ENCODE peak calls at places on chromosome 9, in four cellular contexts. V is left cardiac atrium, D is heart right ventricle, K is mucosa of descending colon. N is an unnamed sample.

GRCh38 chr9:126440938-126441337 is 114.3 kb downstream of the MVB12B start:
- DNase-seq in K (no peak), D (no peak), V (no peak), N (no peak)

GRCh38 chr9:90684776-90685175 is 42.2 kb upstream of the DIRAS2 start:
- DNase-seq in K (no peak), D (no peak), V (no peak), N (no peak)

GRCh38 chr9:131757549-131757948 is 17.7 kb upstream of the RAPGEF1 start:
- DNase-seq in K (no peak), D (no peak), V (no peak), N (no peak)

GRCh38 chr9:36328798-36329411 is 70.7 kb upstream of the GNE start:
- DNase-seq in V (no peak), D (peak; percentile 65), K (no peak), N (peak; percentile 86)

GRCh38 chr9:13295556-13295955 is 16.1 kb upstream of the MPDZ start:
- DNase-seq in K (no peak), D (no peak), V (no peak), N (no peak)

GRCh38 chr9:85536076-85536475 is 205.7 kb downstream of the AGTPBP1 start:
- DNase-seq in K (no peak), V (peak; percentile 42), D (peak; percentile 47), N (peak; percentile 69)

GRCh38 chr9:77735515-77735914 is 87.4 kb upstream of the GNA14 start:
- DNase-seq in V (peak; percentile 28), K (no peak), D (peak; percentile 53), N (peak; percentile 87)

GRCh38 chr9:132409828-132410528 is at the start of gene CFAP77:
- DNase-seq in K (peak; percentile 60), V (peak; percentile 60), D (peak; percentile 25), N (peak; percentile 65)

GRCh38 chr9:32524558-32525461 is 1.2 kb downstream of the RIGI start:
- DNase-seq in D (no peak), V (no peak), K (no peak), N (peak; percentile 41)

GRCh38 chr9:125475385-125475784 is 213.8 kb downstream of the GAPVD1 start:
- DNase-seq in D (peak; percentile 9), K (no peak), V (no peak), N (no peak)

GRCh38 chr9:113523421-113524141 is 60.1 kb downstream of the RGS3 start:
- DNase-seq in K (peak; percentile 75), D (peak; percentile 75), V (peak; percentile 79), N (peak; percentile 78)

GRCh38 chr9:15572200-15572599 is 19.4 kb downstream of the CCDC171 start:
- DNase-seq in D (no peak), V (no peak), K (no peak), N (no peak)

GRCh38 chr9:109923371-109923770 is 143.4 kb downstream of the PALM2AKAP2 start:
- DNase-seq in K (no peak), D (no peak), V (no peak), N (peak; percentile 89)

GRCh38 chr9:116693233-116693731 is 6.2 kb downstream of the TRIM32 start:
- DNase-seq in V (no peak), K (no peak), D (no peak), N (peak; percentile 41)